ENCODE peak calls at places on chromosomes 5 and 9, in eight cellular contexts. One of them, this sample, is unnamed.
A peak's percentile ranks its signal among the peaks of the same experiment; 100 is the strongest.

GRCh38 chr5:41508186-41508585 is 2.2 kb downstream of the PLCXD3 start:
- DNase-seq in body of pancreas: no peak
- DNase-seq in cardiac muscle cell: no peak
- DNase-seq in A549: no peak
- DNase-seq in PC-9: no peak
- DNase-seq in prostate gland: no peak
- DNase-seq in uterus: no peak
- DNase-seq in kidney: no peak
- DNase-seq in this sample: no peak

GRCh38 chr5:79800979-79801827 is 111.6 kb downstream of the CMYA5 start:
- DNase-seq in body of pancreas: no peak
- DNase-seq in cardiac muscle cell: peak; percentile 21
- DNase-seq in A549: peak; percentile 6
- DNase-seq in PC-9: no peak
- DNase-seq in prostate gland: no peak
- DNase-seq in uterus: no peak
- DNase-seq in kidney: no peak
- DNase-seq in this sample: no peak

GRCh38 chr9:36154213-36154952 is 14.8 kb upstream of the CCIN start:
- DNase-seq in body of pancreas: peak; percentile 23
- DNase-seq in cardiac muscle cell: peak; percentile 89
- DNase-seq in A549: peak; percentile 66
- DNase-seq in PC-9: no peak
- DNase-seq in prostate gland: no peak
- DNase-seq in uterus: peak; percentile 84
- DNase-seq in kidney: peak; percentile 73
- DNase-seq in this sample: peak; percentile 29

GRCh38 chr9:19922476-19923118 is 133.8 kb upstream of the SLC24A2 start:
- DNase-seq in body of pancreas: no peak
- DNase-seq in cardiac muscle cell: peak; percentile 84
- DNase-seq in A549: peak; percentile 50
- DNase-seq in PC-9: no peak
- DNase-seq in prostate gland: no peak
- DNase-seq in uterus: peak; percentile 69
- DNase-seq in kidney: no peak
- DNase-seq in this sample: peak; percentile 25

GRCh38 chr9:9337129-9337528 is 1275.7 kb downstream of the PTPRD start:
- DNase-seq in body of pancreas: no peak
- DNase-seq in cardiac muscle cell: no peak
- DNase-seq in A549: no peak
- DNase-seq in PC-9: no peak
- DNase-seq in prostate gland: no peak
- DNase-seq in uterus: no peak
- DNase-seq in kidney: no peak
- DNase-seq in this sample: no peak

GRCh38 chr5:76604838-76605237 is 18.4 kb downstream of the F2RL2 start:
- DNase-seq in body of pancreas: no peak
- DNase-seq in cardiac muscle cell: peak; percentile 51
- DNase-seq in A549: no peak
- DNase-seq in PC-9: no peak
- DNase-seq in prostate gland: no peak
- DNase-seq in uterus: no peak
- DNase-seq in kidney: no peak
- DNase-seq in this sample: no peak

GRCh38 chr9:37410969-37411785 is 11.3 kb upstream of the GRHPR start:
- DNase-seq in body of pancreas: no peak
- DNase-seq in cardiac muscle cell: peak; percentile 25
- DNase-seq in A549: peak; percentile 31
- DNase-seq in PC-9: no peak
- DNase-seq in prostate gland: no peak
- DNase-seq in uterus: no peak
- DNase-seq in kidney: no peak
- DNase-seq in this sample: no peak

GRCh38 chr9:125393426-125393825 is 131.8 kb downstream of the GAPVD1 start:
- DNase-seq in body of pancreas: no peak
- DNase-seq in cardiac muscle cell: no peak
- DNase-seq in A549: no peak
- DNase-seq in PC-9: no peak
- DNase-seq in prostate gland: no peak
- DNase-seq in uterus: no peak
- DNase-seq in kidney: no peak
- DNase-seq in this sample: no peak

GRCh38 chr9:75087279-75087823 is 604 bp downstream of the NMRK1 start:
- DNase-seq in body of pancreas: peak; percentile 70
- DNase-seq in cardiac muscle cell: peak; percentile 70
- DNase-seq in A549: peak; percentile 37
- DNase-seq in PC-9: peak; percentile 41
- DNase-seq in prostate gland: peak; percentile 41
- DNase-seq in uterus: peak; percentile 33
- DNase-seq in kidney: no peak
- DNase-seq in this sample: no peak

GRCh38 chr5:30574761-30575160 is 618.7 kb upstream of the CDH6 start:
- DNase-seq in body of pancreas: no peak
- DNase-seq in cardiac muscle cell: no peak
- DNase-seq in A549: no peak
- DNase-seq in PC-9: no peak
- DNase-seq in prostate gland: no peak
- DNase-seq in uterus: no peak
- DNase-seq in kidney: no peak
- DNase-seq in this sample: no peak

GRCh38 chr5:52743529-52743928 is 44.2 kb upstream of the ITGA1 start:
- DNase-seq in body of pancreas: no peak
- DNase-seq in cardiac muscle cell: no peak
- DNase-seq in A549: no peak
- DNase-seq in PC-9: no peak
- DNase-seq in prostate gland: no peak
- DNase-seq in uterus: no peak
- DNase-seq in kidney: no peak
- DNase-seq in this sample: no peak

GRCh38 chr9:101912698-101913097 is 174.3 kb upstream of the GRIN3A start:
- DNase-seq in body of pancreas: no peak
- DNase-seq in cardiac muscle cell: no peak
- DNase-seq in A549: no peak
- DNase-seq in PC-9: no peak
- DNase-seq in prostate gland: no peak
- DNase-seq in uterus: no peak
- DNase-seq in kidney: no peak
- DNase-seq in this sample: no peak

GRCh38 chr9:34493972-34494535 is 28.7 kb downstream of the ENHO start:
- DNase-seq in body of pancreas: peak; percentile 48
- DNase-seq in cardiac muscle cell: peak; percentile 72
- DNase-seq in A549: peak; percentile 19
- DNase-seq in PC-9: no peak
- DNase-seq in prostate gland: no peak
- DNase-seq in uterus: no peak
- DNase-seq in kidney: no peak
- DNase-seq in this sample: no peak

GRCh38 chr5:105677291-105677690 is 1993.4 kb downstream of the EFNA5 start:
- DNase-seq in body of pancreas: no peak
- DNase-seq in cardiac muscle cell: peak; percentile 1
- DNase-seq in A549: no peak
- DNase-seq in PC-9: no peak
- DNase-seq in prostate gland: no peak
- DNase-seq in uterus: no peak
- DNase-seq in kidney: no peak
- DNase-seq in this sample: no peak

GRCh38 chr9:128902351-128903078 is 18.3 kb upstream of the PHYHD1 start:
- DNase-seq in body of pancreas: no peak
- DNase-seq in cardiac muscle cell: no peak
- DNase-seq in A549: no peak
- DNase-seq in PC-9: peak; percentile 93
- DNase-seq in prostate gland: peak; percentile 89
- DNase-seq in uterus: peak; percentile 50
- DNase-seq in kidney: peak; percentile 89
- DNase-seq in this sample: no peak

GRCh38 chr9:18786196-18786595 is 246.8 kb downstream of the SAXO1 start:
- DNase-seq in body of pancreas: no peak
- DNase-seq in cardiac muscle cell: no peak
- DNase-seq in A549: no peak
- DNase-seq in PC-9: no peak
- DNase-seq in prostate gland: no peak
- DNase-seq in uterus: no peak
- DNase-seq in kidney: no peak
- DNase-seq in this sample: no peak

GRCh38 chr9:34413229-34413852 is 36.6 kb upstream of the MYORG start:
- DNase-seq in body of pancreas: peak; percentile 43
- DNase-seq in cardiac muscle cell: peak; percentile 67
- DNase-seq in A549: peak; percentile 27
- DNase-seq in PC-9: peak; percentile 29
- DNase-seq in prostate gland: no peak
- DNase-seq in uterus: no peak
- DNase-seq in kidney: no peak
- DNase-seq in this sample: no peak

GRCh38 chr5:137209232-137209810 is 289.8 kb downstream of the SPOCK1 start:
- DNase-seq in body of pancreas: no peak
- DNase-seq in cardiac muscle cell: no peak
- DNase-seq in A549: no peak
- DNase-seq in PC-9: no peak
- DNase-seq in prostate gland: no peak
- DNase-seq in uterus: peak; percentile 22
- DNase-seq in kidney: no peak
- DNase-seq in this sample: no peak

GRCh38 chr5:1792842-1793266 is 6.8 kb downstream of the MRPL36 start:
- DNase-seq in body of pancreas: no peak
- DNase-seq in cardiac muscle cell: peak; percentile 89
- DNase-seq in A549: no peak
- DNase-seq in PC-9: no peak
- DNase-seq in prostate gland: no peak
- DNase-seq in uterus: no peak
- DNase-seq in kidney: no peak
- DNase-seq in this sample: no peak

GRCh38 chr5:153888781-153889180 is 149.9 kb downstream of the FAM114A2 start:
- DNase-seq in body of pancreas: no peak
- DNase-seq in cardiac muscle cell: no peak
- DNase-seq in A549: no peak
- DNase-seq in PC-9: no peak
- DNase-seq in prostate gland: no peak
- DNase-seq in uterus: no peak
- DNase-seq in kidney: no peak
- DNase-seq in this sample: no peak

GRCh38 chr5:128984480-128984879 is 19.2 kb downstream of the SLC27A6 start:
- DNase-seq in body of pancreas: no peak
- DNase-seq in cardiac muscle cell: no peak
- DNase-seq in A549: no peak
- DNase-seq in PC-9: no peak
- DNase-seq in prostate gland: no peak
- DNase-seq in uterus: no peak
- DNase-seq in kidney: no peak
- DNase-seq in this sample: no peak

GRCh38 chr9:104977580-104977979 is 49.6 kb upstream of the ABCA1 start:
- DNase-seq in body of pancreas: no peak
- DNase-seq in cardiac muscle cell: no peak
- DNase-seq in A549: no peak
- DNase-seq in PC-9: no peak
- DNase-seq in prostate gland: no peak
- DNase-seq in uterus: no peak
- DNase-seq in kidney: no peak
- DNase-seq in this sample: no peak

DNA sequence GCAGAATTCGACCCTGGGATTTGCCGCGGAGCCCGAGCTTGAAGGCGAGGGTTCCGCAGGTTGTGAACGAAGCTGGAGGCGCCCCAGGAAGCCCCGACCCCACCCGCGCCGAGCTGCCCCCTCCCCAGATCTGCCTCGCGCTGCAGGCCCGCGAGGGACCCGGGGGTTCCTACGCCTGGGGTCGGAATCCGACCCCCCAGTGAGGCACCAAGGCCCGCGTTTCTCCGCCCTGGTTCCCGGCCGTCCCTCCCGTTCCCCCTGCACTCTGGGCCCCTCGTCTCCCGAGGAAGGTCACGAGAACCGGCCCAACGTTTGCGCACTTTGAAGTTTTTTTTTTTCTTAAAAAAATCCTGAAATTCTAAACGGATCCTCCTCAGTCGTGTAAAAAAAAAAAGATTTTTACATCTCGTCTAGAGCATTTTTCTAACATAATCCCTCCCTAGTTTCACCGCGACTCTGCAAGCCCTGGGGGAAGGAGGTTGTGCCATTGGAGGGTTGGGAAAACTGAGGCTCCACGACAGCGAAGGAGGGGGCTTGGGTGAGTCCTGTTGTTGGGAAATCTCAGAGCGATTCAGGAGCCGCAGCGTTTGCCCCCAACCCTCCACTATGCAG is 933 bp upstream of the GFPT2 start:
- DNase-seq in body of pancreas: no peak
- DNase-seq in cardiac muscle cell: peak; percentile 25
- DNase-seq in A549: no peak
- DNase-seq in PC-9: no peak
- DNase-seq in prostate gland: no peak
- DNase-seq in uterus: no peak
- DNase-seq in kidney: peak; percentile 15
- DNase-seq in this sample: no peak
- H3K4me3 ChIP-seq in body of pancreas: peak overlapping the region; percentile 36
- H3K4me3 ChIP-seq in cardiac muscle cell: peak overlapping the region; percentile 89
- H3K4me3 ChIP-seq in A549: peak overlapping the region; percentile 93
- H3K4me3 ChIP-seq in PC-9: peak overlapping the region; percentile 88
- H3K4me3 ChIP-seq in prostate gland: peak overlapping the region; percentile 54
- H3K4me3 ChIP-seq in uterus: peak overlapping the region; percentile 78
- H3K4me3 ChIP-seq in kidney: peak overlapping the region; percentile 55
- H3K4me3 ChIP-seq in this sample: peak overlapping the region; percentile 66

GRCh38 chr5:168020522-168021294 is 270.7 kb upstream of the WWC1 start:
- DNase-seq in body of pancreas: no peak
- DNase-seq in cardiac muscle cell: peak; percentile 60
- DNase-seq in A549: no peak
- DNase-seq in PC-9: no peak
- DNase-seq in prostate gland: no peak
- DNase-seq in uterus: no peak
- DNase-seq in kidney: no peak
- DNase-seq in this sample: no peak
- TF ChIP-seq CTCF in body of pancreas: peak; percentile 32
- TF ChIP-seq CTCF in cardiac muscle cell: peak; percentile 51
- TF ChIP-seq CTCF in A549: peak; percentile 51
- TF ChIP-seq CTCF in PC-9: peak; percentile 59
- TF ChIP-seq CTCF in prostate gland: no peak
- TF ChIP-seq CTCF in uterus: no peak
- TF ChIP-seq CTCF in kidney: peak; percentile 16
- TF ChIP-seq CTCF in this sample: peak; percentile 15

DNA sequence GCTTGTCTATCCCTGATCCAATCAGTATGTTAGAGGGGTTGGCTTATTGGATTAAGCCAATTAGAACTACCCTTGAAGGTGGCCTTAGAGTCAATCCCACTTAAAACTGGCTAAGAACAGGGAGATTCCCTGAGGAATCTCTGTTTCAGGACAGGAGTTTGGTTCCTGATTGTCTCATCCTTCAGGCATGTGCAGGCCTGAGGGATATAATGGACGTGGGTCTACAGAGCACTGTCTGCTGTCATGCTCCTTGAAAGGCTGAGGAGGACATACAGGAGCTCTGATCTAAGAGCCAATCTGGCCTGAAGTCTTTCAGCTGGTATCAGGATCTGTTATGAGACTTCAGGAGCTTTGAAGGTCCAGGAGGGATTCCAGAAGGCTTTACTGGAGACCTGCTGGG is 36.2 kb upstream of the PRXL2C start:
- DNase-seq in body of pancreas: no peak
- DNase-seq in cardiac muscle cell: no peak
- DNase-seq in A549: no peak
- DNase-seq in PC-9: no peak
- DNase-seq in prostate gland: no peak
- DNase-seq in uterus: no peak
- DNase-seq in kidney: no peak
- DNase-seq in this sample: no peak
- H3K9me3 ChIP-seq in body of pancreas: no peaks in the 10 kb centered on the region
- H3K9me3 ChIP-seq in cardiac muscle cell: no peaks in the 10 kb centered on the region
- H3K9me3 ChIP-seq in A549: peaks cover 37% of the 10 kb centered on the region
- H3K9me3 ChIP-seq in PC-9: peaks cover 8% of the 10 kb centered on the region
- H3K9me3 ChIP-seq in prostate gland: no peaks in the 10 kb centered on the region
- H3K9me3 ChIP-seq in uterus: peaks cover 21% of the 10 kb centered on the region
- H3K9me3 ChIP-seq in kidney: no peaks in the 10 kb centered on the region
- H3K9me3 ChIP-seq in this sample: no peaks in the 10 kb centered on the region

GRCh38 chr9:22331533-22331932 is 115.1 kb upstream of the DMRTA1 start:
- DNase-seq in body of pancreas: no peak
- DNase-seq in cardiac muscle cell: no peak
- DNase-seq in A549: no peak
- DNase-seq in PC-9: no peak
- DNase-seq in prostate gland: no peak
- DNase-seq in uterus: no peak
- DNase-seq in kidney: no peak
- DNase-seq in this sample: no peak
- H3K4me3 ChIP-seq in body of pancreas: no peak overlapping the region
- H3K4me3 ChIP-seq in cardiac muscle cell: no peak overlapping the region
- H3K4me3 ChIP-seq in A549: no peak overlapping the region
- H3K4me3 ChIP-seq in PC-9: no peak overlapping the region
- H3K4me3 ChIP-seq in prostate gland: no peak overlapping the region
- H3K4me3 ChIP-seq in uterus: no peak overlapping the region
- H3K4me3 ChIP-seq in kidney: no peak overlapping the region
- H3K4me3 ChIP-seq in this sample: no peak overlapping the region